ENCODE peak calls at places on chromosomes 3 and 15, in four cellular contexts. One of them, this sample, is unnamed.
A peak's percentile ranks its signal among the peaks of the same experiment; 100 is the strongest.

GRCh38 chr3:20668411-20668810 is 482.4 kb upstream of the SGO1 start:
- DNase-seq in GM12878: no peak
- DNase-seq in HepG2: peak; percentile 2
- DNase-seq in WTC11: peak; percentile 53
- DNase-seq in this sample: no peak

GRCh38 chr3:120469440-120470415 is 18.9 kb upstream of the FSTL1 start:
- DNase-seq in GM12878: no peak
- DNase-seq in HepG2: no peak
- DNase-seq in WTC11: peak; percentile 25
- DNase-seq in this sample: no peak

GRCh38 chr3:58214484-58215316 is 3.9 kb upstream of the DNASE1L3 start:
- DNase-seq in GM12878: peak; percentile 96
- DNase-seq in HepG2: no peak
- DNase-seq in WTC11: peak; percentile 23
- DNase-seq in this sample: no peak

GRCh38 chr15:78453447-78453846 is 15.4 kb downstream of the IREB2 start:
- DNase-seq in GM12878: no peak
- DNase-seq in HepG2: no peak
- DNase-seq in WTC11: no peak
- DNase-seq in this sample: no peak

GRCh38 chr3:157104928-157105652 is 54.9 kb downstream of the CCNL1 start:
- DNase-seq in GM12878: no peak
- DNase-seq in HepG2: no peak
- DNase-seq in WTC11: peak; percentile 67
- DNase-seq in this sample: peak; percentile 40

GRCh38 chr15:40461958-40462357 is 8.8 kb upstream of the CHST14 start:
- DNase-seq in GM12878: no peak
- DNase-seq in HepG2: no peak
- DNase-seq in WTC11: no peak
- DNase-seq in this sample: no peak

GRCh38 chr15:78991476-78991875 is 46.6 kb upstream of the CTSH start:
- DNase-seq in GM12878: no peak
- DNase-seq in HepG2: no peak
- DNase-seq in WTC11: no peak
- DNase-seq in this sample: no peak

GRCh38 chr3:113018461-113019181 is 27.8 kb downstream of the GTPBP8 start:
- DNase-seq in GM12878: no peak
- DNase-seq in HepG2: no peak
- DNase-seq in WTC11: no peak
- DNase-seq in this sample: no peak

GRCh38 chr3:122234117-122234516 is 50.6 kb downstream of the CASR start:
- DNase-seq in GM12878: no peak
- DNase-seq in HepG2: no peak
- DNase-seq in WTC11: no peak
- DNase-seq in this sample: no peak

GRCh38 chr3:39531681-39532080 is 64.2 kb downstream of the MOBP start:
- DNase-seq in GM12878: no peak
- DNase-seq in HepG2: peak; percentile 35
- DNase-seq in WTC11: no peak
- DNase-seq in this sample: no peak

GRCh38 chr3:65596511-65597224 is 442.1 kb downstream of the MAGI1 start:
- DNase-seq in GM12878: no peak
- DNase-seq in HepG2: no peak
- DNase-seq in WTC11: no peak
- DNase-seq in this sample: no peak

GRCh38 chr3:51799879-51800757 is 21.1 kb upstream of the IQCF6 start:
- DNase-seq in GM12878: peak; percentile 5
- DNase-seq in HepG2: peak; percentile 49
- DNase-seq in WTC11: no peak
- DNase-seq in this sample: peak; percentile 20

GRCh38 chr15:39979606-39980005 is 45.7 kb downstream of the EIF2AK4 start:
- DNase-seq in GM12878: no peak
- DNase-seq in HepG2: no peak
- DNase-seq in WTC11: no peak
- DNase-seq in this sample: no peak

GRCh38 chr3:79175870-79176269 is 591.9 kb downstream of the ROBO1 start:
- DNase-seq in GM12878: no peak
- DNase-seq in HepG2: no peak
- DNase-seq in WTC11: no peak
- DNase-seq in this sample: no peak
- TF ChIP-seq CBFB in GM12878: no peak
- TF ChIP-seq CBFB in HepG2: no peak
- TF ChIP-seq CBFB in WTC11: no peak
- TF ChIP-seq CBFB in this sample: no peak

DNA sequence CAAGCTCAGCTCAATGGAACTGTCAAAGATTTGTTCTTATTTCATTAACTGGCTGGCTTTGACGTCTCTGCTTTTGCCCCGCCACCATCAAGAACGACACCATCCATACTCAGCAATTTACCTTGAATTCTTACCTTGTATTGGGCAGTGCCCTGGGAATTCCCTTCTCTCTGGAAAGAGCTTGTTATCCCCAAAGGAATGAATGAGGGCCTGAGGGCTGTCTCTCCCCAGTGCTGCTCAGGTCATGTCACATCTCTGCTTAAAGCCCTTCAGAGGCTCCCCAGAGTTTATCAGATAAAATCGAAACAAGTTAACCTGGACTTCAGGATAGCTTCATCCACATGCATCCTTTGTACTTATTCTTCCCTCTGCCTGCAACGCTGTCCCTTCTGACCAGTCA is 5.9 kb upstream of the WNT5A start:
- DNase-seq in GM12878: no peak
- DNase-seq in HepG2: no peak
- DNase-seq in WTC11: no peak
- DNase-seq in this sample: no peak
- TF ChIP-seq CBFB in GM12878: no peak
- TF ChIP-seq CBFB in HepG2: no peak
- TF ChIP-seq CBFB in WTC11: no peak
- TF ChIP-seq CBFB in this sample: no peak

GRCh38 chr3:23668430-23668904 is 137.3 kb upstream of the UBE2E1 start:
- DNase-seq in GM12878: no peak
- DNase-seq in HepG2: no peak
- DNase-seq in WTC11: no peak
- DNase-seq in this sample: no peak
- TF ChIP-seq CBFB in GM12878: no peak
- TF ChIP-seq CBFB in HepG2: no peak
- TF ChIP-seq CBFB in WTC11: no peak
- TF ChIP-seq CBFB in this sample: no peak

GRCh38 chr3:13024274-13024863 is 48.9 kb downstream of the IQSEC1 start:
- DNase-seq in GM12878: no peak
- DNase-seq in HepG2: no peak
- DNase-seq in WTC11: no peak
- DNase-seq in this sample: no peak

GRCh38 chr3:13022348-13023250 is 50.6 kb downstream of the IQSEC1 start:
- DNase-seq in GM12878: no peak
- DNase-seq in HepG2: no peak
- DNase-seq in WTC11: peak; percentile 56
- DNase-seq in this sample: peak; percentile 34

GRCh38 chr3:13021934-13022265 is 51.3 kb downstream of the IQSEC1 start:
- DNase-seq in GM12878: no peak
- DNase-seq in HepG2: no peak
- DNase-seq in WTC11: no peak
- DNase-seq in this sample: no peak

GRCh38 chr3:13025090-13025489 is 48.1 kb downstream of the IQSEC1 start:
- DNase-seq in GM12878: no peak
- DNase-seq in HepG2: peak; percentile 12
- DNase-seq in WTC11: no peak
- DNase-seq in this sample: no peak

DNA sequence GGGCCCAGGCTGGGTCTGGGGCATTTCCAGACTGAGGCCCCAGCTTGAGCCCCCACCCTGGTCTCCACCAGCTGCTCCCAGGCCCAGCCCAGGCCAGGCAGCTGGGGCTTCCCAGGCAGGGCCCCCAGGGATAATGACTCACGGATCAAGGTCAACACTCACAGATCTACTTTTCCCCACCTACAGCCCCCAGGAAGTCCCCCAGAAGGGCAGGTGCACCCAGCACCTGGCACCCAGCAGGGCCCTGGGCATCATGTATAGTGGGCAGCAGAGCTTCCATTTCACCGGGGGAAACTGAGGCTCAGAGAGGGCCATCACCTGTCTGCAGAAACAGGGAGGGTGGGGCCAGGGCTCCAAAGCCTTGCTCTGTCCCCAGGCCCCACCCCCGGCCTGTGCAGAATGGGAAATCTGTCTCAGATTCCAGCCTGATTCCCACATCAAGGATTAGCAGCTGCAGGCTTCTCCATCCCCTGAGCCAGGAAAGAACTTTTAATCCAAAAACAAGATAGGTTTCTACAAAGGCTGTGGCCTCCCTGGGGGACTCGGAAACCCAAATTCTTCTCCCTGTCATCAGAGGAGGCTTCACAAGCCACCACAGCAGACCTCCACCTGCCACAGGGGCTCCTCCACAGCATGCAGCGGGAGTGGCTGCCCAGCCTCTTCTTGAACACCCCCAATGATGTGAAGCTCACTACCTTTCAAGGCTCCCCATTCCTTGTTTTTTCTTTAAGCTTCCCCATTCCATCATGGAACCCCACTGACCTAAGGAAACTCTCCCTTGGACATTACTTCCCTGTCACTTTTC is 49.8 kb downstream of the IQSEC1 start:
- DNase-seq in GM12878: no peak
- DNase-seq in HepG2: no peak
- DNase-seq in WTC11: no peak
- DNase-seq in this sample: no peak
- TF ChIP-seq CBFB in GM12878: no peak
- TF ChIP-seq CBFB in HepG2: no peak
- TF ChIP-seq CBFB in WTC11: no peak
- TF ChIP-seq CBFB in this sample: no peak

GRCh38 chr3:167106456-167106855 is 273.6 kb downstream of the ZBBX start:
- DNase-seq in GM12878: no peak
- DNase-seq in HepG2: no peak
- DNase-seq in WTC11: no peak
- DNase-seq in this sample: no peak

GRCh38 chr3:167100651-167101050 is 279.4 kb downstream of the ZBBX start:
- DNase-seq in GM12878: no peak
- DNase-seq in HepG2: no peak
- DNase-seq in WTC11: no peak
- DNase-seq in this sample: no peak

GRCh38 chr3:167100200-167100599 is 279.9 kb downstream of the ZBBX start:
- DNase-seq in GM12878: no peak
- DNase-seq in HepG2: no peak
- DNase-seq in WTC11: no peak
- DNase-seq in this sample: no peak

DNA sequence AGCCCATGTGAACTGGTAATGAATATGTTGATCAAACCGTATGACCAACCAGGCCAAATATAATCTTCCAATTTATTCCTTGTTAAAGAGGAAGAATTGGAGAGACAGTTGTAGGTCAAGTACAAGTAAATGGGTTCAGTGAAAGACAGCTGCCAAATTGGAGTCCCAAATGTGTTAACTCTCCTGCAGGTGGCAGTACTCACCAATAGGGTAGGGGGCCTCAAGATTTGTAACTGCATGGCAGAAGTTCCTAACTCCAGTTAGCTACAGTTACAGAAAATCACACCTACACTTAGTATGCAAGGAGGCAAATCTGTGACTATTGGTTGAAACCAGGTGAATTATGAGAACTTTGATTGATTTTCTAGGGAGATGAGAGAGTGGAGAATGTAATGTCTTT is 278.0 kb downstream of the ZBBX start:
- DNase-seq in GM12878: no peak
- DNase-seq in HepG2: peak; percentile 3
- DNase-seq in WTC11: peak; percentile 43
- DNase-seq in this sample: no peak
- TF ChIP-seq CBFB in GM12878: no peak
- TF ChIP-seq CBFB in HepG2: no peak
- TF ChIP-seq CBFB in WTC11: no peak
- TF ChIP-seq CBFB in this sample: no peak